ENCODE peak calls at places on chromosomes 4 and X, in five cellular contexts. K is fibroblast of villous mesenchyme; Z is bronchial epithelial cell; Y is astrocyte; A is activated CD4-positive, alpha-beta T cell treated with anti-CD3 and anti-CD28 coated beads, Interleukin-2, amount 50 U/mL, for 1 hour. Q is an unnamed sample.

GRCh38 chrX:23134171-23134570 is 134.4 kb downstream of the DDX53 start:
- DNase-seq in K (no peak), Y (no peak), A (no peak), Z (no peak), Q (no peak)

GRCh38 chr4:87540176-87541058 is 11.2 kb upstream of the SPARCL1 start:
- DNase-seq in A (no peak), K (peak; percentile 33), Y (peak; percentile 42), Z (no peak), Q (no peak)

GRCh38 chr4:42786350-42787070 is 106.0 kb upstream of the GRXCR1 start:
- DNase-seq in Y (no peak), A (no peak), K (no peak), Z (no peak), Q (no peak)

GRCh38 chr4:108370291-108370690 is 201.6 kb upstream of the LEF1 start:
- DNase-seq in Y (no peak), K (no peak), Z (no peak), A (no peak), Q (no peak)

GRCh38 chr4:186487726-186488125 is 67.6 kb downstream of the MTNR1A start:
- DNase-seq in K (no peak), A (no peak), Z (no peak), Y (no peak), Q (no peak)

GRCh38 chr4:48484494-48485168 is 1.5 kb downstream of the SLC10A4 start:
- DNase-seq in K (no peak), Y (no peak), A (no peak), Z (no peak), Q (no peak)

GRCh38 chrX:71996826-71997225 is 86.2 kb downstream of the NHSL2 start:
- DNase-seq in Z (no peak), Y (no peak), K (no peak), A (no peak), Q (no peak)

GRCh38 chrX:41386222-41386990 is 52.4 kb downstream of the DDX3X start:
- DNase-seq in Z (no peak), Y (peak; percentile 47), A (no peak), K (no peak), Q (no peak)

GRCh38 chr4:94968493-94968892 is 210.7 kb downstream of the BMPR1B start:
- DNase-seq in Y (no peak), Z (no peak), K (no peak), A (no peak), Q (no peak)

GRCh38 chrX:10106801-10107200 is 50.0 kb upstream of the CLCN4 start:
- DNase-seq in Y (no peak), Z (no peak), A (peak; percentile 55), K (peak; percentile 19), Q (peak; percentile 87)

Q was measured in spleen.